ENCODE peak calls at places on chromosome 9, in four cellular contexts. One of them, this sample, is unnamed.

GRCh38 chr9:115142502-115143265 is 24.7 kb upstream of the TNC start:
- DNase-seq in Karpas-422: no peak
- DNase-seq in mammary epithelial cell: no peak
- DNase-seq in K562: no peak
- DNase-seq in this sample: no peak

GRCh38 chr9:85508616-85509015 is 233.1 kb downstream of the AGTPBP1 start:
- DNase-seq in mammary epithelial cell: no peak
- DNase-seq in Karpas-422: no peak
- DNase-seq in K562: no peak
- DNase-seq in this sample: no peak

GRCh38 chr9:135949666-135950134 is 11.5 kb downstream of the UBAC1 start:
- DNase-seq in K562: peak; percentile 26
- DNase-seq in Karpas-422: no peak
- DNase-seq in mammary epithelial cell: no peak
- DNase-seq in this sample: no peak

GRCh38 chr9:73916016-73916673 is 581.0 kb upstream of the RORB start:
- DNase-seq in mammary epithelial cell: peak; percentile 20
- DNase-seq in Karpas-422: peak; percentile 42
- DNase-seq in K562: no peak
- DNase-seq in this sample: no peak

GRCh38 chr9:89311346-89312153 is 555 bp downstream of the CKS2 start:
- DNase-seq in mammary epithelial cell: peak; percentile 28
- DNase-seq in K562: peak; percentile 66
- DNase-seq in Karpas-422: peak; percentile 65
- DNase-seq in this sample: peak; percentile 47

GRCh38 chr9:106675780-106676179 is 187.2 kb upstream of the ZNF462 start:
- DNase-seq in Karpas-422: no peak
- DNase-seq in K562: no peak
- DNase-seq in mammary epithelial cell: peak; percentile 5
- DNase-seq in this sample: no peak

GRCh38 chr9:14346826-14347407 is 33.0 kb upstream of the NFIB start:
- DNase-seq in Karpas-422: no peak
- DNase-seq in K562: no peak
- DNase-seq in mammary epithelial cell: no peak
- DNase-seq in this sample: no peak

GRCh38 chr9:108194154-108194553 is 661.6 kb downstream of the ACTL7B start:
- DNase-seq in mammary epithelial cell: no peak
- DNase-seq in Karpas-422: no peak
- DNase-seq in K562: no peak
- DNase-seq in this sample: no peak

GRCh38 chr9:37639109-37639748 is 11.5 kb upstream of the FRMPD1 start:
- DNase-seq in Karpas-422: no peak
- DNase-seq in mammary epithelial cell: peak; percentile 12
- DNase-seq in K562: no peak
- DNase-seq in this sample: no peak

GRCh38 chr9:124077915-124078572 is 66.5 kb downstream of the LHX2 start:
- DNase-seq in Karpas-422: no peak
- DNase-seq in mammary epithelial cell: peak; percentile 37
- DNase-seq in K562: no peak
- DNase-seq in this sample: no peak

GRCh38 chr9:36640982-36641381 is 68.3 kb downstream of the MELK start:
- DNase-seq in K562: no peak
- DNase-seq in mammary epithelial cell: no peak
- DNase-seq in Karpas-422: peak; percentile 90
- DNase-seq in this sample: peak; percentile 67

GRCh38 chr9:6711403-6711802 is 46.4 kb upstream of the KDM4C start:
- DNase-seq in K562: no peak
- DNase-seq in mammary epithelial cell: no peak
- DNase-seq in Karpas-422: no peak
- DNase-seq in this sample: no peak

GRCh38 chr9:20662156-20662555 is 21.9 kb upstream of the FOCAD start:
- DNase-seq in mammary epithelial cell: no peak
- DNase-seq in K562: no peak
- DNase-seq in Karpas-422: no peak
- DNase-seq in this sample: no peak

GRCh38 chr9:93669116-93669957 is 93.0 kb downstream of the PHF2 start:
- DNase-seq in Karpas-422: no peak
- DNase-seq in K562: no peak
- DNase-seq in mammary epithelial cell: no peak
- DNase-seq in this sample: no peak

GRCh38 chr9:16824545-16825041 is 45.9 kb downstream of the BNC2 start:
- DNase-seq in Karpas-422: no peak
- DNase-seq in mammary epithelial cell: peak; percentile 77
- DNase-seq in K562: no peak
- DNase-seq in this sample: no peak

GRCh38 chr9:115057559-115057958 is 60.4 kb downstream of the TNC start:
- DNase-seq in mammary epithelial cell: peak; percentile 67
- DNase-seq in K562: no peak
- DNase-seq in Karpas-422: no peak
- DNase-seq in this sample: no peak

GRCh38 chr9:109179801-109180523 is 12.9 kb upstream of the FRRS1L start:
- DNase-seq in mammary epithelial cell: no peak
- DNase-seq in Karpas-422: no peak
- DNase-seq in K562: no peak
- DNase-seq in this sample: no peak

GRCh38 chr9:82682431-82682830 is 380.5 kb downstream of the RASEF start:
- DNase-seq in Karpas-422: no peak
- DNase-seq in mammary epithelial cell: no peak
- DNase-seq in K562: no peak
- DNase-seq in this sample: no peak

GRCh38 chr9:23945897-23946296 is 119.9 kb upstream of the ELAVL2 start:
- DNase-seq in Karpas-422: no peak
- DNase-seq in K562: no peak
- DNase-seq in mammary epithelial cell: no peak
- DNase-seq in this sample: no peak

GRCh38 chr9:27489087-27489876 is 34.8 kb upstream of the IFNK start:
- DNase-seq in K562: no peak
- DNase-seq in Karpas-422: no peak
- DNase-seq in mammary epithelial cell: no peak
- DNase-seq in this sample: no peak

GRCh38 chr9:81649475-81649874 is 39.9 kb downstream of the TLE1 start:
- DNase-seq in K562: no peak
- DNase-seq in mammary epithelial cell: no peak
- DNase-seq in Karpas-422: no peak
- DNase-seq in this sample: no peak

GRCh38 chr9:133134419-133135190 is 13.6 kb upstream of the RALGDS start:
- DNase-seq in Karpas-422: no peak
- DNase-seq in mammary epithelial cell: peak; percentile 23
- DNase-seq in K562: no peak
- DNase-seq in this sample: no peak

GRCh38 chr9:4504250-4504649 is 14.0 kb downstream of the SLC1A1 start:
- DNase-seq in Karpas-422: no peak
- DNase-seq in mammary epithelial cell: no peak
- DNase-seq in K562: no peak
- DNase-seq in this sample: no peak

GRCh38 chr9:76153902-76154629 is 240.2 kb downstream of the RFK start:
- DNase-seq in mammary epithelial cell: no peak
- DNase-seq in Karpas-422: no peak
- DNase-seq in K562: no peak
- DNase-seq in this sample: no peak

GRCh38 chr9:32472344-32472743 is 53.7 kb downstream of the RIGI start:
- DNase-seq in Karpas-422: no peak
- DNase-seq in K562: no peak
- DNase-seq in mammary epithelial cell: no peak
- DNase-seq in this sample: no peak

GRCh38 chr9:4353236-4353635 is 53.4 kb upstream of the GLIS3 start:
- DNase-seq in K562: no peak
- DNase-seq in mammary epithelial cell: no peak
- DNase-seq in Karpas-422: no peak
- DNase-seq in this sample: no peak

GRCh38 chr9:135907446-135908333 is at the start of gene CAMSAP1:
- DNase-seq in K562: peak; percentile 97
- DNase-seq in mammary epithelial cell: peak; percentile 90
- DNase-seq in Karpas-422: peak; percentile 97
- DNase-seq in this sample: peak; percentile 94

GRCh38 chr9:91191443-91192378 is 170.0 kb downstream of the AUH start:
- DNase-seq in mammary epithelial cell: no peak
- DNase-seq in K562: no peak
- DNase-seq in Karpas-422: no peak
- DNase-seq in this sample: peak; percentile 89

DNA sequence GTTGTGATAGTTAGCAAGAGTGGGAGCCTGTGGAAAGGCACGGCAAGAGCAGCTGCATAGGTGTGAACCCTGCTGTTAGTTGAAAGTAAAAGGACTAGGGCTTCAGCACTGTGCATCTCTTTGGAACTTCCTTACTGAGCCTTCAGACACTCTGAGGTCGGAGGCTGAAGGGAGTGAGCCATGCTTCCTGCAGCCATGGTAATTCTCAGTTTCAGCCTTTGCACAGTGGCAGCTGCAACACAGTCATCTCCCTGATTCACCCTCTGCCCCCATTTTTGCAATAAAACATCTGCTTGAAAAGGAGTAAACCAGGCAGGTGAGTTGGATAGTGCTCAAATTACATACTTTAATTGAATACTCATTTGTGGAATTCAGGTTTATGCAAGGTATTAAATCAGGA is 6.5 kb upstream of the TLE4 start:
- DNase-seq in mammary epithelial cell: peak; percentile 75
- DNase-seq in Karpas-422: no peak
- DNase-seq in K562: no peak
- DNase-seq in this sample: peak; percentile 39
- H2AFZ ChIP-seq in mammary epithelial cell: no peak overlapping the region
- H2AFZ ChIP-seq in Karpas-422: no peak overlapping the region
- H2AFZ ChIP-seq in K562: no peak overlapping the region
- H2AFZ ChIP-seq in this sample: no peak overlapping the region

GRCh38 chr9:128870128-128870940 is 11.4 kb downstream of the KYAT1 start:
- DNase-seq in mammary epithelial cell: no peak
- DNase-seq in Karpas-422: no peak
- DNase-seq in K562: no peak
- DNase-seq in this sample: no peak
- H2AFZ ChIP-seq in mammary epithelial cell: no peak overlapping the region
- H2AFZ ChIP-seq in Karpas-422: no peak overlapping the region
- H2AFZ ChIP-seq in K562: no peak overlapping the region
- H2AFZ ChIP-seq in this sample: no peak overlapping the region

GRCh38 chr9:99185904-99186303 is 35.8 kb downstream of the ALG2 start:
- DNase-seq in K562: no peak
- DNase-seq in mammary epithelial cell: no peak
- DNase-seq in Karpas-422: no peak
- DNase-seq in this sample: no peak

GRCh38 chr9:99185328-99185632 is 36.5 kb downstream of the ALG2 start:
- DNase-seq in mammary epithelial cell: no peak
- DNase-seq in Karpas-422: no peak
- DNase-seq in K562: no peak
- DNase-seq in this sample: no peak

GRCh38 chr9:99183616-99184015 is 38.1 kb downstream of the ALG2 start:
- DNase-seq in Karpas-422: no peak
- DNase-seq in K562: no peak
- DNase-seq in mammary epithelial cell: no peak
- DNase-seq in this sample: no peak

GRCh38 chr9:99184427-99185327 is 37.1 kb downstream of the ALG2 start:
- DNase-seq in mammary epithelial cell: peak; percentile 77
- DNase-seq in Karpas-422: peak; percentile 89
- DNase-seq in K562: peak; percentile 79
- DNase-seq in this sample: peak; percentile 83

DNA sequence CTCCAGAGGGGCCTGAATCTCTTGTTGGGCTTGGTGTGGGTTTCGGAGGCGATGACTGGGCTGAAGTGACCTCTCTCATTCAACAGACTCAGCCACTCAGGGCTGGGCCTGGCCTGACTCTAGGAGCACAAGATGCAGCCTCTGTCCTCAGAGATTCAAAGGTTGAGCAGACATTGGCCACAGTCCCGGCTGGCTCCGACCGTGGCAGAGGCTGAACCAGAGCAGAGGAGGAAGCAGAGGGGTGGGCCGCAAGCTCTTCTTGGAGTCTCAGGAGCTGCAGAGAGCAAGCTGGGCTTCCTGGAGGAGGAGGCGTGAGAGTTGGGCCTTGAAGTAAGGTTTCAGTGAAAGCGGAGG is 37.7 kb downstream of the ALG2 start:
- DNase-seq in Karpas-422: no peak
- DNase-seq in mammary epithelial cell: no peak
- DNase-seq in K562: no peak
- DNase-seq in this sample: no peak
- H2AFZ ChIP-seq in Karpas-422: no peak overlapping the region
- H2AFZ ChIP-seq in mammary epithelial cell: no peak overlapping the region
- H2AFZ ChIP-seq in K562: no peak overlapping the region
- H2AFZ ChIP-seq in this sample: peak overlapping the region; percentile 42

DNA sequence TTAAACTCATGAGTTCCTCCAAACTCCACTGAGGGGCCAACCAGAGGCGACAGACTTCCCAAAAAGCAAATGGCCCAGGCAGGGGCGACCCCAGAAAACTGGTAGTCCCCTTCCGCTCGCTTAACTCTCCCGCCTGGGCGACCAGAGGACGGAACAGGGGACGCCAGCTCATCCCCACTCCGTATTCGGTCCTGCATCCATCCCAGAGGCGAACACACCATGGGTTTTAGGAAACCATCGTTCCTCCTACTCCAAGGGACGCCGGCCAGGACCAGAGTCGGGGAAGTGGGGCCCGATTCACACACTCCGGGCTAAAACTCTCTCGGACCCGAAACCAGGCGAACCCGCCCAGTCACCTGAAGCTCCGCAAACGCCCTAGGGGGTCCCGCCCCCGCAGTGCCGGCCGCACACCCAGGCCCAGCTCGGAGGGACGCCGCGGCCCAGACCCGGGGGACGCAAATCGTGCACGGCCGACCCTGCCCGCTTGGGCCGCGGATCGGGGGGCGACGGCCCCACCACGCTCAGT is 478 bp downstream of the TEX10 start:
- DNase-seq in K562: peak; percentile 72
- DNase-seq in Karpas-422: peak; percentile 75
- DNase-seq in mammary epithelial cell: peak; percentile 41
- DNase-seq in this sample: peak; percentile 59
- H2AFZ ChIP-seq in K562: peak overlapping the region; percentile 99
- H2AFZ ChIP-seq in Karpas-422: no peak overlapping the region
- H2AFZ ChIP-seq in mammary epithelial cell: peak overlapping the region; percentile 97
- H2AFZ ChIP-seq in this sample: peak overlapping the region; percentile 72

DNA sequence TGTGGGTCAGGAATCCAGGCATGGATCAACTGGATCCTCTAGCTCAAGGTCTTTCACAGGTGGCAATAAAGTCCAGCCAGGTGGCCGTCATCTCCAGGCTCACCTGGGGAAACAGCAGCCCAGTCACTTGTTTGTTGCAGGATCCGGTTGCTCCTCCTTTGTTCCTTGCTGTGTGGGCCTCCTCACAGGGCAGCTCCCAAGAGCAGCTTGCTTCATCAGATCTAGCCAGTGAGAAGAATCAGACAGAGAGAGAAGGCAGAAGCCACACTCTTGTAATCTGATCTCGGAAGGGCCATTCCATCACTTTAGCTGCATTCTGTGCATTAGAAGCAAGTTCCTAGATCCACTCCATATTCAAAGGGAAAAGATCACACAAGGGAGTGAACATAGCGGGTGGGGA is 3.2 kb upstream of the HSD17B3 start:
- DNase-seq in K562: no peak
- DNase-seq in Karpas-422: no peak
- DNase-seq in mammary epithelial cell: no peak
- DNase-seq in this sample: no peak
- H2AFZ ChIP-seq in K562: no peak overlapping the region
- H2AFZ ChIP-seq in Karpas-422: no peak overlapping the region
- H2AFZ ChIP-seq in mammary epithelial cell: no peak overlapping the region
- H2AFZ ChIP-seq in this sample: no peak overlapping the region

GRCh38 chr9:113428062-113428600 is 17.6 kb downstream of the C9orf43 start:
- DNase-seq in K562: no peak
- DNase-seq in mammary epithelial cell: no peak
- DNase-seq in Karpas-422: no peak
- DNase-seq in this sample: no peak
- H2AFZ ChIP-seq in K562: no peak overlapping the region
- H2AFZ ChIP-seq in mammary epithelial cell: no peak overlapping the region
- H2AFZ ChIP-seq in Karpas-422: no peak overlapping the region
- H2AFZ ChIP-seq in this sample: no peak overlapping the region

GRCh38 chr9:120583958-120584369 is 4.0 kb upstream of the CDK5RAP2 start:
- DNase-seq in K562: peak; percentile 63
- DNase-seq in mammary epithelial cell: peak; percentile 98
- DNase-seq in Karpas-422: peak; percentile 94
- DNase-seq in this sample: peak; percentile 82
- H2AFZ ChIP-seq in K562: peak overlapping the region; percentile 62
- H2AFZ ChIP-seq in mammary epithelial cell: peak overlapping the region; percentile 2
- H2AFZ ChIP-seq in Karpas-422: no peak overlapping the region
- H2AFZ ChIP-seq in this sample: peak overlapping the region; percentile 81

This sample was measured in OCI-LY7.